ENCODE peak calls at places on chromosome 18, in six cellular contexts. One of them, this sample, is unnamed.

GRCh38 chr18:63207154-63207790 is 112.3 kb downstream of the BCL2 start:
- DNase-seq in H1: no peak
- DNase-seq in mesenchymal stem cell: no peak
- DNase-seq in mesendoderm: no peak
- DNase-seq in IMR-90: no peak
- DNase-seq in neuronal stem cell: no peak
- DNase-seq in this sample: no peak

GRCh38 chr18:61443311-61443710 is 110.1 kb downstream of the CDH20 start:
- DNase-seq in H1: no peak
- DNase-seq in mesenchymal stem cell: no peak
- DNase-seq in neuronal stem cell: no peak
- DNase-seq in mesendoderm: no peak
- DNase-seq in IMR-90: no peak
- DNase-seq in this sample: no peak

GRCh38 chr18:72848534-72849237 is 19.1 kb downstream of the NETO1 start:
- DNase-seq in mesenchymal stem cell: no peak
- DNase-seq in H1: no peak
- DNase-seq in neuronal stem cell: no peak
- DNase-seq in IMR-90: no peak
- DNase-seq in mesendoderm: peak; percentile 35
- DNase-seq in this sample: no peak

GRCh38 chr18:34322365-34323289 is 97.9 kb upstream of the NOL4 start:
- DNase-seq in H1: peak; percentile 77
- DNase-seq in neuronal stem cell: peak; percentile 71
- DNase-seq in mesenchymal stem cell: peak; percentile 63
- DNase-seq in IMR-90: peak; percentile 57
- DNase-seq in mesendoderm: peak; percentile 67
- DNase-seq in this sample: peak; percentile 50

GRCh38 chr18:74516271-74517235 is 17.7 kb upstream of the CNDP1 start:
- DNase-seq in mesenchymal stem cell: no peak
- DNase-seq in mesendoderm: no peak
- DNase-seq in neuronal stem cell: no peak
- DNase-seq in H1: no peak
- DNase-seq in IMR-90: no peak
- DNase-seq in this sample: peak; percentile 15

GRCh38 chr18:62460851-62461300 is 61.9 kb upstream of the ZCCHC2 start:
- DNase-seq in mesenchymal stem cell: peak; percentile 61
- DNase-seq in mesendoderm: no peak
- DNase-seq in IMR-90: no peak
- DNase-seq in H1: no peak
- DNase-seq in neuronal stem cell: no peak
- DNase-seq in this sample: no peak

GRCh38 chr18:54766631-54767030 is 61.6 kb upstream of the RAB27B start:
- DNase-seq in neuronal stem cell: no peak
- DNase-seq in mesenchymal stem cell: no peak
- DNase-seq in mesendoderm: no peak
- DNase-seq in IMR-90: no peak
- DNase-seq in H1: no peak
- DNase-seq in this sample: no peak

GRCh38 chr18:79961527-79962291 is 2.7 kb upstream of the HSBP1L1 start:
- DNase-seq in neuronal stem cell: no peak
- DNase-seq in H1: no peak
- DNase-seq in IMR-90: no peak
- DNase-seq in mesenchymal stem cell: no peak
- DNase-seq in mesendoderm: no peak
- DNase-seq in this sample: no peak

GRCh38 chr18:13427354-13427753 is 208.8 kb downstream of the LDLRAD4 start:
- DNase-seq in IMR-90: no peak
- DNase-seq in neuronal stem cell: no peak
- DNase-seq in mesendoderm: no peak
- DNase-seq in mesenchymal stem cell: no peak
- DNase-seq in H1: no peak
- DNase-seq in this sample: no peak

GRCh38 chr18:23342506-23342905 is 110.6 kb upstream of the RIOK3 start:
- DNase-seq in mesendoderm: no peak
- DNase-seq in IMR-90: no peak
- DNase-seq in mesenchymal stem cell: no peak
- DNase-seq in neuronal stem cell: no peak
- DNase-seq in H1: no peak
- DNase-seq in this sample: no peak

GRCh38 chr18:12911025-12911927 is 27.2 kb upstream of the PTPN2 start:
- DNase-seq in neuronal stem cell: no peak
- DNase-seq in H1: peak; percentile 52
- DNase-seq in mesenchymal stem cell: no peak
- DNase-seq in IMR-90: no peak
- DNase-seq in mesendoderm: peak; percentile 4
- DNase-seq in this sample: peak; percentile 62

GRCh38 chr18:21162786-21163185 is 51.2 kb upstream of the ROCK1 start:
- DNase-seq in mesenchymal stem cell: no peak
- DNase-seq in H1: no peak
- DNase-seq in mesendoderm: no peak
- DNase-seq in IMR-90: no peak
- DNase-seq in neuronal stem cell: no peak
- DNase-seq in this sample: no peak

GRCh38 chr18:41618135-41618534 is 336.9 kb upstream of the PIK3C3 start:
- DNase-seq in mesenchymal stem cell: no peak
- DNase-seq in H1: no peak
- DNase-seq in IMR-90: no peak
- DNase-seq in neuronal stem cell: no peak
- DNase-seq in mesendoderm: no peak
- DNase-seq in this sample: no peak

GRCh38 chr18:13216732-13217465 is 1.7 kb upstream of the LDLRAD4 start:
- DNase-seq in neuronal stem cell: peak; percentile 59
- DNase-seq in IMR-90: no peak
- DNase-seq in H1: peak; percentile 72
- DNase-seq in mesendoderm: peak; percentile 32
- DNase-seq in mesenchymal stem cell: peak; percentile 6
- DNase-seq in this sample: no peak

GRCh38 chr18:44564922-44565321 is 115.8 kb upstream of the SETBP1 start:
- DNase-seq in H1: no peak
- DNase-seq in IMR-90: peak; percentile 8
- DNase-seq in mesenchymal stem cell: peak; percentile 65
- DNase-seq in mesendoderm: peak; percentile 75
- DNase-seq in neuronal stem cell: no peak
- DNase-seq in this sample: no peak

GRCh38 chr18:72935744-72936143 is 68.0 kb upstream of the NETO1 start:
- DNase-seq in H1: no peak
- DNase-seq in neuronal stem cell: no peak
- DNase-seq in mesendoderm: peak; percentile 6
- DNase-seq in IMR-90: no peak
- DNase-seq in mesenchymal stem cell: no peak
- DNase-seq in this sample: no peak

GRCh38 chr18:33014060-33014796 is 241.4 kb upstream of the KLHL14 start:
- DNase-seq in mesenchymal stem cell: peak; percentile 81
- DNase-seq in IMR-90: no peak
- DNase-seq in neuronal stem cell: no peak
- DNase-seq in H1: no peak
- DNase-seq in mesendoderm: peak; percentile 44
- DNase-seq in this sample: no peak

GRCh38 chr18:31402026-31402373 is 25.4 kb downstream of the DSG4 start:
- DNase-seq in H1: no peak
- DNase-seq in IMR-90: no peak
- DNase-seq in mesenchymal stem cell: no peak
- DNase-seq in neuronal stem cell: no peak
- DNase-seq in mesendoderm: no peak
- DNase-seq in this sample: no peak

GRCh38 chr18:44568986-44569385 is 111.7 kb upstream of the SETBP1 start:
- DNase-seq in mesendoderm: peak; percentile 26
- DNase-seq in neuronal stem cell: no peak
- DNase-seq in IMR-90: no peak
- DNase-seq in mesenchymal stem cell: peak; percentile 25
- DNase-seq in H1: no peak
- DNase-seq in this sample: no peak

GRCh38 chr18:8812631-8813030 is 107.3 kb downstream of the MTCL1 start:
- DNase-seq in IMR-90: peak; percentile 86
- DNase-seq in neuronal stem cell: no peak
- DNase-seq in H1: no peak
- DNase-seq in mesenchymal stem cell: peak; percentile 81
- DNase-seq in mesendoderm: no peak
- DNase-seq in this sample: no peak
- H2BK15ac ChIP-seq in IMR-90: peak overlapping the region; percentile 16
- H2BK15ac ChIP-seq in neuronal stem cell: no peak overlapping the region
- H2BK15ac ChIP-seq in H1: no peak overlapping the region
- H2BK15ac ChIP-seq in mesenchymal stem cell: peak overlapping the region; percentile 83
- H2BK15ac ChIP-seq in mesendoderm: no peak overlapping the region
- H2BK15ac ChIP-seq in this sample: no peak overlapping the region

DNA sequence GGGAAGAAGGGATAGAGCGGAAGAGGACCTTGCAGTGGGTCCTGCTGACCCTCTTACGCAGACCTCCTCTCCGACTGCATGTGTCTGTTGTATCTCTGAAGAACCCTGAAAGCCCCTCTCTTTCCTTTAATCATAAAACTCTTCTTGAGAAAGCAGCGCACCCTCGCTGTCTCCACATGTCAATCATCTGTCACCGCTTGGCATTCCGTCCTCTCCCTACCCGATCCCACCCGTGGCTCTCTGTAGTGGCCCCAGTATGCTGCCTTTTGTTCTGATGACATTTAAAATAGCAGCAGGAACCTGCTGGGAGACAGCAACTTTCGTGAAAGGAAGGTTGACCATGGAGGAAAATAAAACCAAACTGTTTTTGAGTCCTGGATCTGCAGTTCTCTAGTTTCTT is 582.9 kb upstream of the SALL3 start:
- DNase-seq in IMR-90: no peak
- DNase-seq in mesendoderm: no peak
- DNase-seq in neuronal stem cell: no peak
- DNase-seq in H1: no peak
- DNase-seq in mesenchymal stem cell: no peak
- DNase-seq in this sample: no peak
- H2BK15ac ChIP-seq in IMR-90: no peak overlapping the region
- H2BK15ac ChIP-seq in mesendoderm: no peak overlapping the region
- H2BK15ac ChIP-seq in neuronal stem cell: no peak overlapping the region
- H2BK15ac ChIP-seq in H1: no peak overlapping the region
- H2BK15ac ChIP-seq in mesenchymal stem cell: no peak overlapping the region
- H2BK15ac ChIP-seq in this sample: no peak overlapping the region

GRCh38 chr18:50334546-50335152 is 40.2 kb upstream of the SKA1 start:
- DNase-seq in H1: no peak
- DNase-seq in IMR-90: no peak
- DNase-seq in neuronal stem cell: no peak
- DNase-seq in mesendoderm: no peak
- DNase-seq in mesenchymal stem cell: no peak
- DNase-seq in this sample: no peak
- H2BK15ac ChIP-seq in H1: no peak overlapping the region
- H2BK15ac ChIP-seq in IMR-90: no peak overlapping the region
- H2BK15ac ChIP-seq in neuronal stem cell: no peak overlapping the region
- H2BK15ac ChIP-seq in mesendoderm: no peak overlapping the region
- H2BK15ac ChIP-seq in mesenchymal stem cell: no peak overlapping the region
- H2BK15ac ChIP-seq in this sample: no peak overlapping the region

GRCh38 chr18:11505993-11506392 is 103.4 kb upstream of the SLC35G4 start:
- DNase-seq in mesenchymal stem cell: no peak
- DNase-seq in neuronal stem cell: no peak
- DNase-seq in mesendoderm: no peak
- DNase-seq in H1: no peak
- DNase-seq in IMR-90: no peak
- DNase-seq in this sample: no peak
- H2BK15ac ChIP-seq in mesenchymal stem cell: no peak overlapping the region
- H2BK15ac ChIP-seq in neuronal stem cell: no peak overlapping the region
- H2BK15ac ChIP-seq in mesendoderm: no peak overlapping the region
- H2BK15ac ChIP-seq in H1: no peak overlapping the region
- H2BK15ac ChIP-seq in IMR-90: no peak overlapping the region
- H2BK15ac ChIP-seq in this sample: no peak overlapping the region

GRCh38 chr18:27165412-27165811 is 19.7 kb downstream of the CHST9 start:
- DNase-seq in H1: no peak
- DNase-seq in mesenchymal stem cell: no peak
- DNase-seq in mesendoderm: no peak
- DNase-seq in IMR-90: no peak
- DNase-seq in neuronal stem cell: no peak
- DNase-seq in this sample: no peak
- H2BK15ac ChIP-seq in H1: no peak overlapping the region
- H2BK15ac ChIP-seq in mesenchymal stem cell: no peak overlapping the region
- H2BK15ac ChIP-seq in mesendoderm: no peak overlapping the region
- H2BK15ac ChIP-seq in IMR-90: no peak overlapping the region
- H2BK15ac ChIP-seq in neuronal stem cell: no peak overlapping the region
- H2BK15ac ChIP-seq in this sample: no peak overlapping the region

GRCh38 chr18:51013259-51013658 is 16.8 kb upstream of the SMAD4 start:
- DNase-seq in neuronal stem cell: no peak
- DNase-seq in H1: no peak
- DNase-seq in IMR-90: no peak
- DNase-seq in mesenchymal stem cell: no peak
- DNase-seq in mesendoderm: no peak
- DNase-seq in this sample: no peak

GRCh38 chr18:51009071-51009470 is 20.9 kb upstream of the SMAD4 start:
- DNase-seq in H1: no peak
- DNase-seq in mesendoderm: peak; percentile 74
- DNase-seq in neuronal stem cell: no peak
- DNase-seq in IMR-90: peak; percentile 21
- DNase-seq in mesenchymal stem cell: peak; percentile 24
- DNase-seq in this sample: no peak

GRCh38 chr18:51010218-51010617 is 19.8 kb upstream of the SMAD4 start:
- DNase-seq in IMR-90: no peak
- DNase-seq in H1: no peak
- DNase-seq in mesenchymal stem cell: no peak
- DNase-seq in mesendoderm: peak; percentile 35
- DNase-seq in neuronal stem cell: no peak
- DNase-seq in this sample: no peak

GRCh38 chr18:51011709-51012108 is 18.3 kb upstream of the SMAD4 start:
- DNase-seq in mesenchymal stem cell: no peak
- DNase-seq in IMR-90: peak; percentile 15
- DNase-seq in mesendoderm: no peak
- DNase-seq in neuronal stem cell: no peak
- DNase-seq in H1: no peak
- DNase-seq in this sample: no peak

GRCh38 chr18:51012441-51012840 is 17.6 kb upstream of the SMAD4 start:
- DNase-seq in neuronal stem cell: no peak
- DNase-seq in mesendoderm: no peak
- DNase-seq in H1: no peak
- DNase-seq in mesenchymal stem cell: no peak
- DNase-seq in IMR-90: no peak
- DNase-seq in this sample: no peak
- H2BK15ac ChIP-seq in neuronal stem cell: no peak overlapping the region
- H2BK15ac ChIP-seq in mesendoderm: no peak overlapping the region
- H2BK15ac ChIP-seq in H1: no peak overlapping the region
- H2BK15ac ChIP-seq in mesenchymal stem cell: no peak overlapping the region
- H2BK15ac ChIP-seq in IMR-90: no peak overlapping the region
- H2BK15ac ChIP-seq in this sample: no peak overlapping the region

DNA sequence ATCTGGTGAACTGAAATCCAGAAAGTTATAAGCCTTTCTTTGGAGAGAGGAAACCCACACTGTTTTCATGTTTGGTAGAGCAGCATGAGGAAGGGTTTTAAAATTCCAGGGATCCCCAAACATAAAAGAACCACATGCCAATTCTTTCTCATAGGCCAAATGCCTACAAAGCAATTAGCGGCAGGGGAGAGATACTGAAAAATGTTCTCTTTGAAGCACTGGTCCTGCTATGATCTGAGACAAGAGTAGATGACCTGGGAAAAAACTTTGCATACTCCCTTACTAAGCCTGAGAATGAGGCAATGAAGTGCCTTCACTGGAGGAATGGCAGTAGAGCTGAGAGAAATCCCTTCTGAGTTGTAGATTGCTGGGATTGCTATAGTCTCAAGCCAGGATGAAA is 1261.7 kb downstream of the DSC3 start:
- DNase-seq in mesendoderm: peak; percentile 8
- DNase-seq in H1: no peak
- DNase-seq in neuronal stem cell: peak; percentile 56
- DNase-seq in mesenchymal stem cell: no peak
- DNase-seq in IMR-90: no peak
- DNase-seq in this sample: no peak
- H2BK15ac ChIP-seq in mesendoderm: no peak overlapping the region
- H2BK15ac ChIP-seq in H1: no peak overlapping the region
- H2BK15ac ChIP-seq in neuronal stem cell: no peak overlapping the region
- H2BK15ac ChIP-seq in mesenchymal stem cell: no peak overlapping the region
- H2BK15ac ChIP-seq in IMR-90: no peak overlapping the region
- H2BK15ac ChIP-seq in this sample: no peak overlapping the region

This sample was measured in H9.